ENCODE peak calls at places on chromosomes 6 and 20, in five cellular contexts. S is activated CD8-positive, alpha-beta memory T cell treated with anti-CD3 and anti-CD28 coated beads for 4 hours; W is CD8-positive, alpha-beta memory T cell; K is endothelial cell; V is stimulated activated CD4-positive, alpha-beta T cell treated with anti-CD3 and anti-CD28 coated beads, Interleukin-1b, Interleukin-23, amount 100 ng/mL, for 24 hours. R is an unnamed sample.

GRCh38 chr6:43947860-43948259 is 177.8 kb downstream of the VEGFA start:
- DNase-seq in S (no peak), K (no peak), V (no peak), W (no peak), R (peak)

GRCh38 chr6:132995432-132995831 is 181.1 kb downstream of the RPS12 start:
- DNase-seq in S (no peak), W (no peak), V (no peak), K (no peak), R (no peak)

GRCh38 chr6:130760006-130760405 is 67.2 kb upstream of the SMLR1 start:
- DNase-seq in S (no peak), V (no peak), W (no peak), K (peak), R (no peak)

GRCh38 chr6:24600903-24601302 is 45.1 kb downstream of the KIAA0319 start:
- DNase-seq in S (no peak), W (no peak), K (no peak), V (no peak), R (no peak)

GRCh38 chr6:156396068-156396771 is 381.0 kb upstream of the ARID1B start:
- DNase-seq in K (no peak), V (no peak), W (no peak), S (no peak), R (no peak)

GRCh38 chr6:46327769-46328168 is 157.0 kb upstream of the ENPP5 start:
- DNase-seq in V (no peak), S (no peak), K (no peak), W (no peak), R (no peak)

GRCh38 chr20:5657190-5657872 is 92.9 kb upstream of the SHLD1 start:
- DNase-seq in V (no peak), W (no peak), K (peak), S (no peak), R (peak)

GRCh38 chr6:169222126-169222525 is 31.5 kb downstream of the THBS2 start:
- DNase-seq in S (no peak), V (no peak), W (no peak), K (no peak), R (no peak)

GRCh38 chr6:2900821-2901644 is 2.1 kb downstream of the SERPINB9 start:
- DNase-seq in W (no peak), S (no peak), K (no peak), V (no peak), R (no peak)

GRCh38 chr20:845226-845868 is 11.8 kb downstream of the FAM110A start:
- DNase-seq in V (no peak), K (no peak), W (peak), S (no peak), R (no peak)

GRCh38 chr6:54801669-54802068 is 44.9 kb upstream of the FAM83B start:
- DNase-seq in W (no peak), V (no peak), K (no peak), S (no peak), R (peak)

GRCh38 chr6:137271245-137272183 is 52.3 kb upstream of the IFNGR1 start:
- DNase-seq in S (no peak), W (no peak), K (no peak), V (no peak), R (no peak)

GRCh38 chr6:15871211-15871770 is 208.5 kb upstream of the DTNBP1 start:
- DNase-seq in W (no peak), V (no peak), K (no peak), S (no peak), R (no peak)

GRCh38 chr6:104969108-104969507 is 12.2 kb downstream of the LIN28B start:
- DNase-seq in W (no peak), K (no peak), V (no peak), S (no peak), R (no peak)

GRCh38 chr20:32333181-32333987 is 24.7 kb upstream of the ASXL1 start:
- DNase-seq in V (no peak), S (no peak), W (no peak), K (no peak), R (no peak)

GRCh38 chr20:51562334-51563140 is 20.0 kb upstream of the NFATC2 start:
- DNase-seq in W (no peak), S (no peak), K (peak), V (no peak), R (peak)

GRCh38 chr6:20991910-20992309 is 457.7 kb downstream of the CDKAL1 start:
- DNase-seq in W (no peak), V (no peak), S (no peak), K (no peak), R (no peak)

GRCh38 chr20:38581013-38581412 is at the start of gene ADIG:
- DNase-seq in W (no peak), V (no peak), K (no peak), S (no peak), R (no peak)

GRCh38 chr20:1319462-1319861 is 9.5 kb downstream of the SDCBP2 start:
- DNase-seq in S (no peak), W (no peak), K (no peak), V (no peak), R (no peak)

GRCh38 chr6:69668916-69669315 is 127.9 kb downstream of the LMBRD1 start:
- DNase-seq in K (no peak), V (no peak), S (no peak), W (no peak), R (no peak)